ENCODE peak calls at places on chromosomes 7 and 10, in ten cellular contexts. L is RPMI7951; U is substantia nigra; G is stimulated activated CD8-positive, alpha-beta memory T cell treated with anti-CD3 and anti-CD28 coated beads, Interleukin-12 subunit alpha, Interleukin-12 subunit beta, amount 100 ng/mL, for 4 hours; I is neuronal stem cell; H is nephron progenitor cell; Q is H4; V is A549; W is germinal center; K is NCI-H2171 treated with DMSO at 0.1 percent for 48 hours. O is an unnamed sample.
A peak's percentile ranks its signal among the peaks of the same experiment; 100 is the strongest.

GRCh38 chr7:1961776-1962276 is 270.9 kb downstream of the MAD1L1 start:
- DNase-seq in K (no peak), I (no peak), Q (peak; percentile 61), G (peak; percentile 29), U (no peak), W (no peak), H (no peak), L (peak; percentile 100), V (no peak), O (peak; percentile 98)

GRCh38 chr10:50622497-50623298 is 1.1 kb downstream of the SGMS1 start:
- DNase-seq in I (peak; percentile 24), V (peak; percentile 46), L (peak; percentile 37), Q (peak; percentile 9), H (peak; percentile 58), K (peak; percentile 52), G (peak; percentile 17), W (peak; percentile 57), U (peak; percentile 37), O (peak; percentile 37)

GRCh38 chr10:33570495-33570894 is 236.0 kb upstream of the NRP1 start:
- DNase-seq in H (no peak), V (no peak), U (peak; percentile 18), G (no peak), L (no peak), I (no peak), W (no peak), K (no peak), Q (no peak), O (no peak)

GRCh38 chr10:59003203-59003602 is 173.2 kb upstream of the PHYHIPL start:
- DNase-seq in H (no peak), W (no peak), V (no peak), L (no peak), G (no peak), Q (no peak), U (no peak), I (no peak), K (no peak), O (no peak)

GRCh38 chr7:123190109-123190831 is 9.5 kb downstream of the SLC13A1 start:
- DNase-seq in L (no peak), G (no peak), U (no peak), V (no peak), H (no peak), K (no peak), I (no peak), W (no peak), Q (no peak), O (no peak)

GRCh38 chr7:102055181-102055976 is 231.3 kb upstream of the SH2B2 start:
- DNase-seq in L (no peak), G (no peak), V (no peak), Q (no peak), H (no peak), K (no peak), U (no peak), W (no peak), I (no peak), O (no peak)

GRCh38 chr10:110447886-110448285 is 49.8 kb upstream of the DUSP5 start:
- DNase-seq in I (no peak), H (no peak), V (no peak), Q (no peak), L (peak; percentile 50), K (no peak), G (no peak), U (no peak), W (no peak), O (no peak)

GRCh38 chr10:31149835-31150512 is 118.3 kb upstream of the ZNF438 start:
- DNase-seq in V (no peak), W (no peak), H (no peak), I (no peak), K (peak; percentile 22), G (no peak), U (no peak), L (peak; percentile 31), Q (no peak), O (no peak)

GRCh38 chr7:134502463-134502862 is 24.9 kb upstream of the AKR1B10 start:
- DNase-seq in K (no peak), I (no peak), L (peak; percentile 53), U (peak; percentile 3), W (no peak), G (no peak), V (no peak), H (no peak), Q (peak; percentile 27), O (peak; percentile 12)

GRCh38 chr10:127679642-127680255 is 57.2 kb upstream of the FOXI2 start:
- DNase-seq in U (no peak), L (no peak), G (no peak), Q (no peak), V (no peak), W (no peak), H (no peak), K (no peak), I (no peak), O (no peak)